ENCODE peak calls at places on chromosomes 1 and 21, in seven cellular contexts. V is transverse colon; J is heart left ventricle; T is cardiac muscle cell; A is K562; M is CD8-positive, alpha-beta T cell; L is neural progenitor cell. S is an unnamed sample.

GRCh38 chr1:27166929-27167328 is 12.0 kb upstream of the SLC9A1 start:
- DNase-seq in V (no peak), J (no peak), T (no peak), A (no peak), M (no peak), L (no peak), S (no peak)

GRCh38 chr1:228283043-228283371 is 75.2 kb downstream of the OBSCN start:
- DNase-seq in V (no peak), J (no peak), T (no peak), A (peak; percentile 54), M (no peak), L (no peak), S (peak; percentile 89)

GRCh38 chr1:210093461-210093860 is 139.1 kb upstream of the SERTAD4 start:
- DNase-seq in V (no peak), J (no peak), T (no peak), A (no peak), M (no peak), L (no peak), S (no peak)

GRCh38 chr1:92934395-92935378 is 26.6 kb downstream of the DIPK1A start:
- DNase-seq in V (peak; percentile 24), J (peak; percentile 65), T (peak; percentile 97), A (no peak), M (no peak), L (no peak), S (no peak)

GRCh38 chr1:82179162-82179561 is 378.4 kb downstream of the ADGRL2 start:
- DNase-seq in V (no peak), J (no peak), T (no peak), A (no peak), M (no peak), L (no peak), S (no peak)

GRCh38 chr21:33080376-33080775 is 10.4 kb downstream of the OLIG1 start:
- DNase-seq in V (no peak), J (no peak), T (no peak), A (no peak), M (no peak), L (no peak), S (no peak)

GRCh38 chr1:224328644-224329043 is 1.3 kb downstream of the NVL start:
- DNase-seq in V (no peak), J (no peak), T (no peak), A (no peak), M (no peak), L (no peak), S (no peak)

GRCh38 chr21:17636711-17637110 is 24.0 kb upstream of the BTG3 start:
- DNase-seq in V (no peak), J (no peak), T (no peak), A (no peak), M (no peak), L (no peak), S (no peak)

GRCh38 chr1:110944806-110945205 is 18.9 kb downstream of the LRIF1 start:
- DNase-seq in V (no peak), J (no peak), T (no peak), A (no peak), M (no peak), L (no peak), S (no peak)

GRCh38 chr21:45317401-45318145 is 29.9 kb upstream of the POFUT2 start:
- DNase-seq in V (no peak), J (peak; percentile 44), T (peak; percentile 51), A (no peak), M (no peak), L (no peak), S (peak; percentile 43)

GRCh38 chr1:67535474-67535873 is 105.3 kb upstream of the SERBP1 start:
- DNase-seq in V (peak; percentile 89), J (peak; percentile 80), T (peak; percentile 92), A (peak; percentile 87), M (peak; percentile 6), L (peak; percentile 67), S (peak; percentile 84)

GRCh38 chr1:239357867-239358266 is 28.5 kb upstream of the CHRM3 start:
- DNase-seq in V (no peak), J (no peak), T (no peak), A (no peak), M (no peak), L (no peak), S (no peak)

GRCh38 chr21:43904316-43904925 is 39.4 kb downstream of the AGPAT3 start:
- DNase-seq in V (no peak), J (no peak), T (no peak), A (no peak), M (no peak), L (no peak), S (no peak)

GRCh38 chr1:40274331-40274730 is 16.3 kb downstream of the ZMPSTE24 start:
- DNase-seq in V (no peak), J (no peak), T (no peak), A (no peak), M (no peak), L (no peak), S (no peak)

GRCh38 chr1:215192306-215192705 is 109.8 kb downstream of the KCNK2 start:
- DNase-seq in V (no peak), J (no peak), T (no peak), A (no peak), M (no peak), L (no peak), S (no peak)

GRCh38 chr1:101739826-101740330 is 256.8 kb downstream of the OLFM3 start:
- DNase-seq in V (no peak), J (no peak), T (no peak), A (no peak), M (no peak), L (no peak), S (no peak)

GRCh38 chr1:101741910-101742309 is 254.8 kb downstream of the OLFM3 start:
- DNase-seq in V (no peak), J (no peak), T (no peak), A (no peak), M (no peak), L (no peak), S (no peak)

GRCh38 chr1:101733340-101733739 is 263.4 kb downstream of the OLFM3 start:
- DNase-seq in V (no peak), J (no peak), T (no peak), A (no peak), M (no peak), L (peak; percentile 22), S (no peak)

GRCh38 chr1:101742513-101742912 is 254.2 kb downstream of the OLFM3 start:
- DNase-seq in V (no peak), J (no peak), T (no peak), A (no peak), M (no peak), L (no peak), S (no peak)

GRCh38 chr1:101738475-101738874 is 258.3 kb downstream of the OLFM3 start:
- DNase-seq in V (no peak), J (no peak), T (peak; percentile 63), A (no peak), M (no peak), L (no peak), S (no peak)
- H3K27ac ChIP-seq in V (no peak overlapping the region), J (no peak overlapping the region), T (no peak overlapping the region), A (no peak overlapping the region), M (no peak overlapping the region), L (no peak overlapping the region), S (no peak overlapping the region)

GRCh38 chr1:212862111-212862690 is 4.1 kb downstream of the FLVCR1 start:
- DNase-seq in V (no peak), J (no peak), T (no peak), A (no peak), M (no peak), L (no peak), S (no peak)
- H3K4me3 ChIP-seq in V (no peak overlapping the region), J (no peak overlapping the region), T (no peak overlapping the region), A (no peak overlapping the region), M (no peak overlapping the region), L (peak overlapping the region; percentile 9), S (no peak overlapping the region)

GRCh38 chr21:36321325-36322082 is 1.5 kb downstream of the MORC3 start:
- DNase-seq in V (no peak), J (no peak), T (peak; percentile 18), A (peak; percentile 83), M (no peak), L (peak; percentile 68), S (peak; percentile 22)
- H3K4me1 ChIP-seq in V (peaks cover 27% of the 10 kb centered on the region), J (peaks cover 42% of the 10 kb centered on the region), T (peaks cover 12% of the 10 kb centered on the region), A (peaks cover 24% of the 10 kb centered on the region), M (peaks cover 18% of the 10 kb centered on the region), L (peaks cover 13% of the 10 kb centered on the region), S (peaks cover 31% of the 10 kb centered on the region)

GRCh38 chr1:70587803-70588465 is 176.9 kb downstream of the CTH start:
- DNase-seq in V (no peak), J (no peak), T (no peak), A (no peak), M (no peak), L (no peak), S (no peak)
- H3K27ac ChIP-seq in V (no peak overlapping the region), J (no peak overlapping the region), T (no peak overlapping the region), A (no peak overlapping the region), M (no peak overlapping the region), L (no peak overlapping the region), S (no peak overlapping the region)

DNA sequence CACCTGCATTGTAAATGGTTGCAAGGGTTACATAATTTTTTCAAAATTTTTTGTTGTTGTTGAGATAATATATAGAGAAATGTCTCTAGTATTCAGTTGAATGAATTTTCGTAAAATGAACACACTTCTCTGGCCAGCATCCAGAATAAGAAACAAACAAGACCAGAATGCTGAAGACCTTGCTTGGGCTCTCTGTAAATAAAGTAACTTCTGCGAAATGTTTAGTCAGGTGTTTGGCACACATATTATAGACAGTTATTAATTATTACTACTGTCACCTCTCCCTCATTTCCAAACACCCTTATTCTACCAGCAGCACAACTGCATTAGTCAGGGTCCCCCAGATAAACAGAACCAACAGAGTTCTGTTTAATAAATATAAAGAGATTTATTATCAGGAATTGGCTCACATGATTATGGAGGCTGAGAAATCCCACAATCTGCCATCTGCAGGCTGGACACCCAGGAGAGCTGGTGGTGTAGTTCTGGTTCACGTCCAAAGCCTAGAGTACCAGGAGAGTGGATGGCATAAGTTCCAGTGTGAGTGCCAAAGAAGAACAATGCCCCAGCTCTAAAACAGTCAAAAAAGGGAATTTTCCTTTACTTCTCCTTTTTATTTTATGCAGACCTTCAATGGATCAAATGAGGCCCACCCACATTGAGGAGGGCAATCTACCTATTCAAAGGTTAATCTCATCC is 44.1 kb upstream of the KCND3 start:
- DNase-seq in V (no peak), J (no peak), T (no peak), A (no peak), M (no peak), L (no peak), S (no peak)
- H3K4me3 ChIP-seq in V (no peak overlapping the region), J (no peak overlapping the region), T (no peak overlapping the region), A (no peak overlapping the region), M (no peak overlapping the region), L (no peak overlapping the region), S (no peak overlapping the region)

S was measured in spleen.